ENCODE peak calls at places on chromosomes 4 and X, in ten cellular contexts. K is EL; Q is caudate nucleus; Z is ascending aorta; H is DMS53; O is T-helper 9 cell; Y is M059J; E is CD8-positive, alpha-beta T cell; X is A549; N is astrocyte of the hippocampus. R is an unnamed sample.

GRCh38 chr4:3287271-3287971 is 5.4 kb upstream of the RGS12 start:
- DNase-seq in N (no peak), H (no peak), Y (no peak), K (no peak), E (no peak), Q (no peak), Z (no peak), O (no peak), X (no peak), R (no peak)

GRCh38 chr4:150237110-150237852 is 159.0 kb downstream of the DCLK2 start:
- DNase-seq in O (no peak), H (no peak), Y (peak; percentile 94), N (peak; percentile 83), E (no peak), Q (no peak), X (peak; percentile 46), K (peak; percentile 94), Z (no peak), R (no peak)

GRCh38 chr4:145731026-145731425 is 51.1 kb downstream of the C4orf51 start:
- DNase-seq in Z (no peak), K (peak; percentile 21), Y (peak; percentile 24), X (peak; percentile 61), Q (no peak), N (no peak), O (no peak), H (peak; percentile 95), E (no peak), R (no peak)

GRCh38 chr4:146342600-146343192 is 128.4 kb downstream of the REELD1 start:
- DNase-seq in K (peak; percentile 45), X (peak; percentile 2), Y (peak; percentile 29), Q (no peak), H (peak; percentile 53), O (no peak), E (no peak), N (peak; percentile 29), Z (no peak), R (peak; percentile 18)

GRCh38 chrX:30874851-30875250 is 14.2 kb downstream of the TAB3 start:
- DNase-seq in Z (no peak), X (no peak), K (peak; percentile 17), N (no peak), E (no peak), Y (no peak), O (no peak), H (peak; percentile 39), Q (no peak), R (no peak)

GRCh38 chr4:107937040-107937439 is 5.7 kb downstream of the CYP2U1 start:
- DNase-seq in K (no peak), Y (no peak), E (no peak), H (no peak), X (no peak), O (no peak), N (no peak), Z (no peak), Q (no peak), R (no peak)

GRCh38 chr4:22514431-22514830 is 1.4 kb downstream of the ADGRA3 start:
- DNase-seq in K (peak; percentile 8), N (peak; percentile 73), O (no peak), Q (no peak), H (no peak), X (no peak), E (no peak), Z (no peak), Y (peak; percentile 58), R (no peak)

GRCh38 chr4:1249731-1250526 is 999 bp upstream of the CTBP1 start:
- DNase-seq in Q (peak; percentile 44), O (peak; percentile 49), Z (no peak), X (peak; percentile 29), H (peak; percentile 75), N (peak; percentile 68), E (no peak), K (peak; percentile 25), Y (peak; percentile 20), R (no peak)

GRCh38 chrX:70001269-70001668 is 48.5 kb downstream of the AWAT2 start:
- DNase-seq in Z (no peak), Q (no peak), X (no peak), K (no peak), H (no peak), O (no peak), N (no peak), Y (no peak), E (no peak), R (no peak)

GRCh38 chrX:88883205-88883604 is 136.2 kb downstream of the CPXCR1 start:
- DNase-seq in Y (no peak), K (no peak), H (peak; percentile 58), X (no peak), Q (no peak), N (no peak), Z (no peak), E (no peak), O (no peak), R (no peak)

GRCh38 chr4:12016729-12017128 is 588.0 kb upstream of the HS3ST1 start:
- DNase-seq in N (no peak), Q (no peak), O (no peak), X (no peak), Y (no peak), H (no peak), Z (no peak), E (no peak), K (no peak), R (no peak)

GRCh38 chr4:10088135-10089010 is 28.2 kb downstream of the WDR1 start:
- DNase-seq in K (no peak), H (no peak), X (no peak), O (no peak), N (no peak), E (no peak), Q (no peak), Y (no peak), Z (no peak), R (no peak)

GRCh38 chr4:94766856-94767255 is 9.1 kb downstream of the BMPR1B start:
- DNase-seq in E (no peak), Y (peak; percentile 44), K (no peak), N (peak; percentile 30), X (no peak), H (peak; percentile 63), O (no peak), Q (no peak), Z (no peak), R (no peak)

GRCh38 chr4:27007507-27007906 is 146.9 kb downstream of the STIM2 start:
- DNase-seq in K (no peak), N (no peak), Y (no peak), H (no peak), O (no peak), X (no peak), Q (no peak), Z (no peak), E (no peak), R (no peak)

GRCh38 chr4:74635074-74635473 is 159.2 kb downstream of the BTC start:
- DNase-seq in Z (no peak), N (no peak), Y (peak; percentile 42), E (no peak), X (no peak), K (no peak), O (no peak), H (no peak), Q (no peak), R (no peak)

GRCh38 chr4:155608231-155608885 is 58.3 kb upstream of the GUCY1A1 start:
- DNase-seq in E (no peak), N (no peak), X (no peak), Q (no peak), Y (peak; percentile 35), O (no peak), Z (no peak), K (peak; percentile 13), H (no peak), R (no peak)

GRCh38 chr4:7981738-7982394 is 42.2 kb upstream of the AFAP1 start:
- DNase-seq in Z (no peak), Y (no peak), N (no peak), X (no peak), H (no peak), E (no peak), Q (no peak), O (no peak), K (no peak), R (no peak)

GRCh38 chrX:13334491-13334890 is 14.6 kb upstream of the ATXN3L start:
- DNase-seq in Q (no peak), O (no peak), Y (peak; percentile 52), Z (no peak), E (no peak), H (no peak), K (peak; percentile 37), X (no peak), N (peak; percentile 16), R (no peak)

GRCh38 chr4:138967313-138967712 is 48.3 kb upstream of the NOCT start:
- DNase-seq in Y (no peak), K (no peak), Z (no peak), E (no peak), O (no peak), H (no peak), N (no peak), Q (no peak), X (no peak), R (no peak)

GRCh38 chr4:184538023-184538599 is 63.8 kb upstream of the IRF2 start:
- DNase-seq in H (peak; percentile 90), N (peak; percentile 94), Z (peak; percentile 62), K (peak; percentile 89), O (peak; percentile 32), Q (peak; percentile 62), X (peak; percentile 66), E (peak; percentile 41), Y (peak; percentile 89), R (peak; percentile 93)

GRCh38 chrX:45774961-45775360 is 574.3 kb upstream of the DIPK2B start:
- DNase-seq in Q (no peak), Y (peak; percentile 82), X (no peak), E (no peak), K (peak; percentile 86), H (no peak), O (no peak), N (peak; percentile 61), Z (no peak), R (no peak)

GRCh38 chr4:167826281-167826680 is 266.1 kb upstream of the ANXA10 start:
- DNase-seq in Y (peak; percentile 1), K (peak; percentile 28), E (no peak), Q (no peak), X (no peak), H (no peak), Z (no peak), O (no peak), N (no peak), R (no peak)

GRCh38 chr4:10031663-10032590 is 10.6 kb upstream of the SLC2A9 start:
- DNase-seq in Z (no peak), N (peak; percentile 79), X (no peak), Y (no peak), H (no peak), K (no peak), O (no peak), E (no peak), Q (no peak), R (no peak)

GRCh38 chrX:134948333-134949241 is 42.2 kb upstream of the SMIM10 start:
- DNase-seq in X (peak; percentile 41), Z (no peak), N (peak; percentile 38), E (no peak), Y (peak; percentile 96), O (no peak), K (peak; percentile 84), H (no peak), Q (no peak), R (no peak)

GRCh38 chr4:4424499-4425115 is 37.7 kb downstream of the NSG1 start:
- DNase-seq in Y (no peak), K (no peak), H (no peak), O (no peak), N (no peak), X (no peak), Q (no peak), Z (no peak), E (no peak), R (no peak)

GRCh38 chrX:124211312-124211942 is 121.0 kb upstream of the TEX13D start:
- DNase-seq in X (peak; percentile 20), O (no peak), Y (peak; percentile 55), K (peak; percentile 18), N (no peak), Z (no peak), E (no peak), H (peak; percentile 90), Q (no peak), R (peak; percentile 32)

GRCh38 chr4:137694138-137694537 is 161.8 kb upstream of the PCDH18 start:
- DNase-seq in N (peak; percentile 62), H (no peak), K (no peak), X (no peak), O (no peak), Q (no peak), E (no peak), Z (no peak), Y (no peak), R (no peak)

GRCh38 chr4:174398728-174399127 is 115.0 kb downstream of the CEP44 start:
- DNase-seq in X (no peak), O (no peak), Q (no peak), Z (no peak), K (peak; percentile 24), Y (peak; percentile 61), H (no peak), E (no peak), N (no peak), R (no peak)

R was measured in hippocampal formation.